ENCODE peak calls at places on chromosome 14, in eight cellular contexts. M is heart left ventricle, H is mucosa of descending colon, Q is endothelial cell, O is neural progenitor cell, A is RWPE1, I is fibroblast of the aortic adventitia, Y is cardiac muscle cell. V is an unnamed sample.

GRCh38 chr14:67951529-67952120 is 132.0 kb downstream of the RAD51B start:
- DNase-seq in A (no peak), Q (no peak), H (no peak), O (no peak), Y (no peak), M (no peak), I (peak), V (no peak)

GRCh38 chr14:53954551-53955233 is 1.9 kb downstream of the BMP4 start:
- DNase-seq in I (peak), Q (no peak), O (peak), H (peak), Y (peak), M (peak), A (no peak), V (no peak)

GRCh38 chr14:55974046-55974582 is 144.1 kb upstream of the PELI2 start:
- DNase-seq in A (no peak), I (no peak), H (peak), Y (no peak), O (no peak), M (no peak), Q (no peak), V (no peak)

GRCh38 chr14:102604183-102604582 is 11.7 kb downstream of the RCOR1 start:
- DNase-seq in O (no peak), Q (no peak), H (no peak), Y (no peak), A (no peak), M (no peak), I (no peak), V (no peak)

GRCh38 chr14:95679995-95680735 is 6.1 kb upstream of the TCL1B start:
- DNase-seq in M (no peak), O (peak), Y (peak), Q (no peak), I (no peak), H (no peak), A (no peak), V (no peak)

GRCh38 chr14:59464651-59465569 is at the start of gene GPR135:
- DNase-seq in Q (peak), O (peak), H (peak), A (peak), Y (peak), M (peak), I (peak), V (peak)

GRCh38 chr14:23058654-23059504 is 1.6 kb upstream of the CDH24 start:
- DNase-seq in A (no peak), H (no peak), O (no peak), I (no peak), M (no peak), Y (no peak), Q (no peak), V (no peak)

GRCh38 chr14:22466520-22466919 is 122.5 kb downstream of the DAD1 start:
- DNase-seq in Q (no peak), A (peak), H (no peak), Y (no peak), M (no peak), O (peak), I (no peak), V (no peak)

GRCh38 chr14:100994757-100995156 is 91.2 kb upstream of the RTL1 start:
- DNase-seq in A (no peak), I (no peak), Q (no peak), Y (no peak), O (no peak), H (no peak), M (no peak), V (no peak)

GRCh38 chr14:52068741-52069616 is at the start of gene NID2:
- DNase-seq in Y (peak), M (peak), I (peak), O (peak), A (peak), Q (peak), H (peak), V (peak)

GRCh38 chr14:54348001-54348611 is 48.7 kb upstream of the CDKN3 start:
- DNase-seq in I (peak), H (peak), A (peak), Y (peak), Q (peak), O (peak), M (no peak), V (peak)

GRCh38 chr14:24918822-24919221 is 131.1 kb downstream of the STXBP6 start:
- DNase-seq in I (no peak), A (no peak), M (no peak), Q (no peak), H (no peak), Y (no peak), O (no peak), V (no peak)

GRCh38 chr14:35333797-35334743 is 41.9 kb downstream of the PSMA6 start:
- DNase-seq in H (no peak), Y (no peak), A (no peak), M (no peak), I (no peak), O (no peak), Q (no peak), V (no peak)

GRCh38 chr14:70536830-70537229 is 2.0 kb upstream of the ADAM20 start:
- DNase-seq in Q (no peak), A (no peak), Y (no peak), H (no peak), O (no peak), M (no peak), I (no peak), V (no peak)

GRCh38 chr14:20631023-20631820 is 10.3 kb downstream of the OR6S1 start:
- DNase-seq in M (no peak), I (peak), A (no peak), Q (peak), Y (peak), H (peak), O (peak), V (peak)

GRCh38 chr14:102215071-102215470 is 75.4 kb downstream of the WDR20 start:
- DNase-seq in O (no peak), Q (no peak), M (peak), A (no peak), I (peak), H (no peak), Y (no peak), V (peak)

GRCh38 chr14:28502517-28502916 is 264.1 kb upstream of the FOXG1 start:
- DNase-seq in M (no peak), A (no peak), H (no peak), Y (no peak), O (no peak), I (no peak), Q (no peak), V (no peak)

GRCh38 chr14:63713765-63714164 is 14.1 kb downstream of the SGPP1 start:
- DNase-seq in H (no peak), Q (no peak), I (peak), A (peak), M (no peak), O (no peak), Y (no peak), V (no peak)

GRCh38 chr14:70789361-70789760 is 20.0 kb downstream of the MAP3K9 start:
- DNase-seq in M (no peak), Y (peak), I (peak), A (no peak), H (peak), O (no peak), Q (no peak), V (no peak)

GRCh38 chr14:60092516-60092915 is 793 bp downstream of the PCNX4 start:
- DNase-seq in O (peak), Q (peak), H (peak), I (peak), M (no peak), Y (peak), A (peak), V (no peak)

GRCh38 chr14:70995671-70996070 is 88.4 kb downstream of the PCNX1 start:
- DNase-seq in I (no peak), M (no peak), Q (no peak), A (no peak), Y (no peak), O (no peak), H (peak), V (no peak)

GRCh38 chr14:65373671-65374039 is 38.9 kb upstream of the FUT8 start:
- DNase-seq in M (peak), H (no peak), Q (no peak), A (no peak), Y (no peak), I (peak), O (no peak), V (no peak)
- TF ChIP-seq CTCF in M (no peak), H (no peak), Q (no peak), A (no peak), Y (no peak), I (peak), O (no peak), V (no peak)

GRCh38 chr14:92558319-92558718 is 44.7 kb downstream of the RIN3 start:
- DNase-seq in I (no peak), A (no peak), Q (no peak), H (no peak), O (no peak), M (no peak), Y (no peak), V (no peak)
- TF ChIP-seq CTCF in I (no peak), A (no peak), Q (no peak), H (no peak), O (no peak), M (no peak), Y (no peak), V (no peak)

DNA sequence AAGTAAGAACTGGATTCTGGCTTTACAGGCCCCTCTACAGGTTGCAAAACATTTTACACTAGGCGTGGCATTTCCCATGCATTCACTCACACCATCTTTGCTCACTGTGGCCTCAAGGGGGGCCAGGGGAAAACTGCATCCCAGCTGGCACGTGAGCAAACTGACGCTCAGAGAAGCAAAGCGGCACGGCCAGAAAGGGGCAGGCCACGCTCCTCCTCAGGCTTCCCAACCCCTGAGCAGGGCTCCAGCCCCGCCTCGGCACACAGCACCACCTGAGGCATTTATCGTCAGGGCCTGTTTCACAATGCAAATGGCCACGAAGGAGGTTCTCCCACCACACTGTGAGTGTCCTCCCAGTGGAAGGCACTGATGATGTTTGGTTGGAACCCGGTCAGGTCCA is 90.8 kb downstream of the BCL11B start:
- DNase-seq in Q (no peak), O (no peak), A (no peak), M (no peak), H (no peak), I (no peak), Y (no peak), V (no peak)
- TF ChIP-seq CTCF in Q (no peak), O (no peak), A (no peak), M (no peak), H (no peak), I (no peak), Y (no peak), V (no peak)

DNA sequence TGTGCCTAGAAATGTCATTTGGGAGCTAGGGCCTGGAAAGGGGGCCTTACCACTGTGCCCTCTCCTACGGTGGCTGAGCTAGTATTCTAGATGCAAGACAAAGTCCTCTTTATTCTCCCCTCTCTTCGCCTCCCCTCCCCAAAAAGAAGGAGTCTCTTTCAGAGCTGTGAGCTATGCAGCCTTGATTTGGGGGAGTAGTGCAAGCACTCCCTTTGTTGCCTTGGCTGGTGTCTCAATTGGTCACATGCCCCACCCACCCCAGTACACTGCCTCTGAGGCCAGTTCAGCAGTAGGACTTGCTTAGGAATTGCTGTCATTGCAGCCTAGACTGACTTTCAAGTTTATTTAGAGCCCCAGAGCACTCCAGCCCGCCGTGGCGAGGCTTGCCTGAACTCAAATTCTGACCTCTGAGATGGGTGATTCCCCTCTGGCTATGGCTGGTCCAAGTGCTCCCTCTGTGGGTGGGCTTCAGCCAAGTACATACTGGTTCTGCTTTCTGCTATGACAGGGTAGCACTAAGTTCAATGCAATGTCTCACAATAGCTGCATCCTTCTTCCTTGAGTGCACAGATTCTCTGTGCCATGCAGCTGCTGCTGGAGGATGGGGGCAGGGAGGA is 37.0 kb upstream of the FBXO33 start:
- DNase-seq in Q (peak), Y (peak), O (peak), A (no peak), H (peak), M (no peak), I (peak), V (peak)
- TF ChIP-seq CTCF in Q (peak), Y (peak), O (peak), A (no peak), H (no peak), M (no peak), I (no peak), V (peak)

DNA sequence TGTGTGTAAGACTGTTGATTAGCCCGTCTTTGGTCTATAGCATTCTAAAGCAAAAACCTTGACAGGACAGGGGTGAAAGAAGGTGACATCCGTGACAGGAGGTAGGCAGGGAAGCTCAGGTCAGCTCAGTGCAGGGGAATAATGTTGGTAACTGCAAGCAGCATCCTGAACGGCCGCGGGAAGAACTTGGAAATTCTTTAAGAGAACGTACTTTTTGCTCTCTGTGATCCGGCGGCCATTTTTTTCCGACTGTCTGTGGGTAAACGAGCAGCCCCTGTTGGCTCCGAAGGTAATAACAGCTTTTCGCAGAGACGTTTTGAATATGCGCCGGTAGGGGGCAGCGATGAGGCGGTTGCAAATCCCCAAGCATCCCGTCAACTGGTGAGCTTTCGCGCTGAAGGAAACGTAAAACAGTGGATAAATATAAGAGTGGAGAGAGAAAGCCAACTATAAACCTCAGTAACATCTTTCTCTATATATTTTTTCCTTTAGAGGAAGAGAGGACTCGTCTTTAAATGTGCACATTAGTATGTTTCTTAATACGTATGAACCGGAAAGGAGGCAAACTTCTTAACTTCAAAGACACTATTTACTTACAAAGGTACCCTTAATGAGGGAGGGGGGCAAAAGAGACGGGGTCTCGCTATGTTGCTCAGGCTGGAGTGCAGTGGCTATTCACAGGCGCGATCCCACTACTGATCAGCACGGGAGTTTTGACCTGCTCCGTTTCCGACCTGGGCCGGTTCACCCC is 9.5 kb upstream of the NEMF start:
- DNase-seq in H (peak), I (peak), M (peak), Y (peak), Q (peak), O (peak), A (peak), V (peak)
- TF ChIP-seq CTCF in H (peak), I (peak), M (peak), Y (peak), Q (peak), O (peak), A (peak), V (peak)

GRCh38 chr14:33676135-33676566 is 274.7 kb downstream of the EGLN3 start:
- DNase-seq in A (peak), I (peak), Q (peak), Y (peak), M (peak), O (peak), H (peak), V (peak)
- TF ChIP-seq CTCF in A (no peak), I (peak), Q (peak), Y (peak), M (peak), O (peak), H (no peak), V (peak)

GRCh38 chr14:76846331-76847047 is 20.3 kb downstream of the LRRC74A start:
- DNase-seq in A (no peak), Y (no peak), M (no peak), Q (no peak), H (no peak), O (no peak), I (no peak), V (no peak)

GRCh38 chr14:76842414-76842813 is 16.2 kb downstream of the LRRC74A start:
- DNase-seq in O (no peak), H (no peak), Y (no peak), I (no peak), Q (no peak), M (no peak), A (no peak), V (no peak)

GRCh38 chr14:76848879-76849278 is 22.7 kb downstream of the LRRC74A start:
- DNase-seq in I (no peak), Y (no peak), H (no peak), M (no peak), Q (no peak), O (no peak), A (peak), V (no peak)

GRCh38 chr14:76844223-76844622 is 18.0 kb downstream of the LRRC74A start:
- DNase-seq in Y (no peak), I (peak), M (peak), A (no peak), H (peak), O (peak), Q (peak), V (no peak)
- TF ChIP-seq CTCF in Y (peak), I (peak), M (no peak), A (no peak), H (no peak), O (no peak), Q (no peak), V (no peak)

GRCh38 chr14:73752297-73752992 is 38.3 kb upstream of the PNMA1 start:
- DNase-seq in I (peak), Q (no peak), H (peak), Y (no peak), A (no peak), M (peak), O (peak), V (no peak)
- TF ChIP-seq CTCF in I (peak), Q (no peak), H (no peak), Y (peak), A (no peak), M (no peak), O (peak), V (peak)

DNA sequence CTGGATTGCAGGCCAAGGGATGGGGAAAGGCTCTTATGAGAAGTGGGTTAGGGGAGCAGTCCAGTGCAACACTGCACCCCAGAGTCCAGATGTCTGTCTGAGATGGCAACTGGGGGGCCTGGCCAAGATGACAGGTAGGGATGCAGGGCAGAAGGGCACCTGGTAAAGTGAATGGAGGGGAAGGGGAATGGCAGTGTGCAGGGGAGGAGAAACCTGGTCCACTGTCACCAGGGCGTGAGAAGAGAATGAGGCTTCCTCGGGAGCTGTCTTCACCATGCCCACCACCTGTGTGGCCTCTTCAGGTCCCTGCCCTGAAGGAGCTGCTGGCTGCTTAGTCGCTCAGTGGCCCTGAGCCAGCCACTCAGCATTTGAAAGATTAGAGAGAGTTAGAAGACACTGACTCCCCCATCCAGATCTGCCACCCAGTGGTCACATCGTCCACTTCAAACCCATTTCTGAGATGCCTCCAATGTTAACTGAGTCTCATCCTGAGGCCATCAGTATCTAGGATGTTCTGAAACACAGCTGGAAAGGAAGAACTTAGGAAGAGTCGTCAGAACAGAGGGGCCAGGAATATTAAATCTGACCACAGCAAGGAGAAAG is 57.3 kb downstream of the PLEKHG3 start:
- DNase-seq in M (no peak), O (no peak), Y (no peak), H (no peak), A (no peak), I (no peak), Q (no peak), V (no peak)
- TF ChIP-seq CTCF in M (no peak), O (no peak), Y (peak), H (no peak), A (peak), I (peak), Q (no peak), V (no peak)

V was measured in neural crest cell.